ENCODE peak calls at places on chromosomes 13 and 19, in ten cellular contexts. One of them, this sample, is unnamed.

GRCh38 chr13:42753697-42754096 is 27.7 kb upstream of the FAM216B start:
- DNase-seq in AG10803: no peak
- DNase-seq in fibroblast of pulmonary artery: no peak
- DNase-seq in hepatocyte: no peak
- DNase-seq in HFFc6: no peak
- DNase-seq in breast epithelium: no peak
- DNase-seq in left ventricle myocardium inferior: no peak
- DNase-seq in pancreas: no peak
- DNase-seq in fibroblast of the aortic adventitia: no peak
- DNase-seq in progenitor cell of endocrine pancreas: no peak
- DNase-seq in this sample: no peak

GRCh38 chr19:35845215-35846037 is 6.9 kb downstream of the NPHS1 start:
- DNase-seq in AG10803: no peak
- DNase-seq in fibroblast of pulmonary artery: no peak
- DNase-seq in hepatocyte: peak
- DNase-seq in HFFc6: no peak
- DNase-seq in breast epithelium: no peak
- DNase-seq in left ventricle myocardium inferior: no peak
- DNase-seq in pancreas: peak
- DNase-seq in fibroblast of the aortic adventitia: no peak
- DNase-seq in progenitor cell of endocrine pancreas: no peak
- DNase-seq in this sample: no peak

GRCh38 chr19:46975918-46976782 is 43.5 kb upstream of the NPAS1 start:
- DNase-seq in AG10803: peak
- DNase-seq in fibroblast of pulmonary artery: peak
- DNase-seq in hepatocyte: peak
- DNase-seq in HFFc6: peak
- DNase-seq in breast epithelium: peak
- DNase-seq in left ventricle myocardium inferior: peak
- DNase-seq in pancreas: peak
- DNase-seq in fibroblast of the aortic adventitia: peak
- DNase-seq in progenitor cell of endocrine pancreas: peak
- DNase-seq in this sample: peak

GRCh38 chr13:28283600-28283999 is 145.3 kb downstream of the PAN3 start:
- DNase-seq in AG10803: no peak
- DNase-seq in fibroblast of pulmonary artery: no peak
- DNase-seq in hepatocyte: no peak
- DNase-seq in HFFc6: no peak
- DNase-seq in breast epithelium: no peak
- DNase-seq in left ventricle myocardium inferior: no peak
- DNase-seq in pancreas: no peak
- DNase-seq in fibroblast of the aortic adventitia: no peak
- DNase-seq in progenitor cell of endocrine pancreas: no peak
- DNase-seq in this sample: no peak

GRCh38 chr13:113491418-113491883 is 940 bp upstream of the DCUN1D2 start:
- DNase-seq in AG10803: peak
- DNase-seq in fibroblast of pulmonary artery: no peak
- DNase-seq in hepatocyte: peak
- DNase-seq in HFFc6: peak
- DNase-seq in breast epithelium: no peak
- DNase-seq in left ventricle myocardium inferior: peak
- DNase-seq in pancreas: no peak
- DNase-seq in fibroblast of the aortic adventitia: peak
- DNase-seq in progenitor cell of endocrine pancreas: peak
- DNase-seq in this sample: peak

GRCh38 chr13:112842343-112842856 is 126.6 kb upstream of the MCF2L start:
- DNase-seq in AG10803: no peak
- DNase-seq in fibroblast of pulmonary artery: peak
- DNase-seq in hepatocyte: no peak
- DNase-seq in HFFc6: no peak
- DNase-seq in breast epithelium: no peak
- DNase-seq in left ventricle myocardium inferior: peak
- DNase-seq in pancreas: no peak
- DNase-seq in fibroblast of the aortic adventitia: peak
- DNase-seq in progenitor cell of endocrine pancreas: no peak
- DNase-seq in this sample: peak

GRCh38 chr13:64164435-64164834 is 2748.8 kb upstream of the PCDH20 start:
- DNase-seq in AG10803: no peak
- DNase-seq in fibroblast of pulmonary artery: no peak
- DNase-seq in hepatocyte: no peak
- DNase-seq in HFFc6: no peak
- DNase-seq in breast epithelium: no peak
- DNase-seq in left ventricle myocardium inferior: no peak
- DNase-seq in pancreas: peak
- DNase-seq in fibroblast of the aortic adventitia: no peak
- DNase-seq in progenitor cell of endocrine pancreas: no peak
- DNase-seq in this sample: no peak

GRCh38 chr19:42200116-42200740 is 17.2 kb downstream of the DEDD2 start:
- DNase-seq in AG10803: no peak
- DNase-seq in fibroblast of pulmonary artery: no peak
- DNase-seq in hepatocyte: no peak
- DNase-seq in HFFc6: no peak
- DNase-seq in breast epithelium: no peak
- DNase-seq in left ventricle myocardium inferior: no peak
- DNase-seq in pancreas: no peak
- DNase-seq in fibroblast of the aortic adventitia: no peak
- DNase-seq in progenitor cell of endocrine pancreas: no peak
- DNase-seq in this sample: no peak

GRCh38 chr13:101514100-101514499 is 61.6 kb downstream of the ITGBL1 start:
- DNase-seq in AG10803: no peak
- DNase-seq in fibroblast of pulmonary artery: no peak
- DNase-seq in hepatocyte: no peak
- DNase-seq in HFFc6: no peak
- DNase-seq in breast epithelium: no peak
- DNase-seq in left ventricle myocardium inferior: no peak
- DNase-seq in pancreas: no peak
- DNase-seq in fibroblast of the aortic adventitia: no peak
- DNase-seq in progenitor cell of endocrine pancreas: no peak
- DNase-seq in this sample: no peak

GRCh38 chr13:101514695-101515275 is 62.3 kb downstream of the ITGBL1 start:
- DNase-seq in AG10803: peak
- DNase-seq in fibroblast of pulmonary artery: peak
- DNase-seq in hepatocyte: peak
- DNase-seq in HFFc6: peak
- DNase-seq in breast epithelium: no peak
- DNase-seq in left ventricle myocardium inferior: no peak
- DNase-seq in pancreas: no peak
- DNase-seq in fibroblast of the aortic adventitia: peak
- DNase-seq in progenitor cell of endocrine pancreas: no peak
- DNase-seq in this sample: no peak

GRCh38 chr13:101512650-101513049 is 60.2 kb downstream of the ITGBL1 start:
- DNase-seq in AG10803: peak
- DNase-seq in fibroblast of pulmonary artery: peak
- DNase-seq in hepatocyte: no peak
- DNase-seq in HFFc6: no peak
- DNase-seq in breast epithelium: peak
- DNase-seq in left ventricle myocardium inferior: no peak
- DNase-seq in pancreas: no peak
- DNase-seq in fibroblast of the aortic adventitia: peak
- DNase-seq in progenitor cell of endocrine pancreas: no peak
- DNase-seq in this sample: no peak

GRCh38 chr13:101511766-101512165 is 59.3 kb downstream of the ITGBL1 start:
- DNase-seq in AG10803: peak
- DNase-seq in fibroblast of pulmonary artery: peak
- DNase-seq in hepatocyte: no peak
- DNase-seq in HFFc6: no peak
- DNase-seq in breast epithelium: no peak
- DNase-seq in left ventricle myocardium inferior: no peak
- DNase-seq in pancreas: no peak
- DNase-seq in fibroblast of the aortic adventitia: peak
- DNase-seq in progenitor cell of endocrine pancreas: no peak
- DNase-seq in this sample: no peak

GRCh38 chr13:101511161-101511560 is 58.7 kb downstream of the ITGBL1 start:
- DNase-seq in AG10803: no peak
- DNase-seq in fibroblast of pulmonary artery: no peak
- DNase-seq in hepatocyte: no peak
- DNase-seq in HFFc6: no peak
- DNase-seq in breast epithelium: no peak
- DNase-seq in left ventricle myocardium inferior: no peak
- DNase-seq in pancreas: no peak
- DNase-seq in fibroblast of the aortic adventitia: no peak
- DNase-seq in progenitor cell of endocrine pancreas: no peak
- DNase-seq in this sample: no peak
- TF ChIP-seq CTCF in AG10803: no peak
- TF ChIP-seq CTCF in fibroblast of pulmonary artery: no peak
- TF ChIP-seq CTCF in hepatocyte: no peak
- TF ChIP-seq CTCF in HFFc6: no peak
- TF ChIP-seq CTCF in breast epithelium: no peak
- TF ChIP-seq CTCF in left ventricle myocardium inferior: no peak
- TF ChIP-seq CTCF in pancreas: no peak
- TF ChIP-seq CTCF in fibroblast of the aortic adventitia: no peak
- TF ChIP-seq CTCF in progenitor cell of endocrine pancreas: no peak
- TF ChIP-seq CTCF in this sample: no peak

GRCh38 chr19:50664204-50664603 is 15.0 kb downstream of the C19orf81 start:
- DNase-seq in AG10803: no peak
- DNase-seq in fibroblast of pulmonary artery: no peak
- DNase-seq in hepatocyte: no peak
- DNase-seq in HFFc6: no peak
- DNase-seq in breast epithelium: no peak
- DNase-seq in left ventricle myocardium inferior: no peak
- DNase-seq in pancreas: no peak
- DNase-seq in fibroblast of the aortic adventitia: no peak
- DNase-seq in progenitor cell of endocrine pancreas: no peak
- DNase-seq in this sample: no peak

GRCh38 chr19:50661087-50661486 is 11.8 kb downstream of the C19orf81 start:
- DNase-seq in AG10803: no peak
- DNase-seq in fibroblast of pulmonary artery: no peak
- DNase-seq in hepatocyte: no peak
- DNase-seq in HFFc6: no peak
- DNase-seq in breast epithelium: no peak
- DNase-seq in left ventricle myocardium inferior: no peak
- DNase-seq in pancreas: no peak
- DNase-seq in fibroblast of the aortic adventitia: no peak
- DNase-seq in progenitor cell of endocrine pancreas: no peak
- DNase-seq in this sample: no peak

GRCh38 chr19:50662442-50663279 is 13.4 kb downstream of the C19orf81 start:
- DNase-seq in AG10803: no peak
- DNase-seq in fibroblast of pulmonary artery: no peak
- DNase-seq in hepatocyte: no peak
- DNase-seq in HFFc6: no peak
- DNase-seq in breast epithelium: no peak
- DNase-seq in left ventricle myocardium inferior: no peak
- DNase-seq in pancreas: peak
- DNase-seq in fibroblast of the aortic adventitia: no peak
- DNase-seq in progenitor cell of endocrine pancreas: no peak
- DNase-seq in this sample: no peak

GRCh38 chr19:50661675-50662441 is 12.6 kb downstream of the C19orf81 start:
- DNase-seq in AG10803: no peak
- DNase-seq in fibroblast of pulmonary artery: no peak
- DNase-seq in hepatocyte: no peak
- DNase-seq in HFFc6: no peak
- DNase-seq in breast epithelium: no peak
- DNase-seq in left ventricle myocardium inferior: no peak
- DNase-seq in pancreas: peak
- DNase-seq in fibroblast of the aortic adventitia: no peak
- DNase-seq in progenitor cell of endocrine pancreas: no peak
- DNase-seq in this sample: no peak

DNA sequence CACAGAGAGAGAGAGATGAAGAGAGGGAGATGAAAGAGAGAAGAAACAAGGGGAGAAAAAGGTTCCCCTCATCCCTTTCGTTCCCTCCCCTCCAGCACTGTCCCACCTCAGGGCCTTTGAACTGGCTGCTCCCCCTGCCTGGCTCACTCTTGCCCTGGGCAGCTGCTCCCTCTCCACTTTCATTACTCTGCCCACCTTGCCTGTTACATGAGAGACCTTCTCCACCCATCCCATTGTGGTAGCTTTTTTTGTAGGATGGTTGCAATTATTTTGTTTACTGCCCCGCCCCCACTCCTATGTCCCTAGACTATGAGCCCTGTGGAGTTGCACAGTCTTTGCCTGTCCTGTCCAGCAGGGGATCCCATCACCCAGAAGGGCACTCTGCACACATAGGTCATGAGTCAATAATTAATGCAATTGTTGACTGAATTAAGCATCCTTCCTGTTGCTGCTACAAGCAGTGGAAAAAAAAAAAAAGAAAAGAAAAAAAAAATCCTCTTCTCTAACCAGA is 14.1 kb downstream of the C19orf81 start:
- DNase-seq in AG10803: no peak
- DNase-seq in fibroblast of pulmonary artery: no peak
- DNase-seq in hepatocyte: no peak
- DNase-seq in HFFc6: no peak
- DNase-seq in breast epithelium: no peak
- DNase-seq in left ventricle myocardium inferior: no peak
- DNase-seq in pancreas: no peak
- DNase-seq in fibroblast of the aortic adventitia: no peak
- DNase-seq in progenitor cell of endocrine pancreas: no peak
- DNase-seq in this sample: no peak
- TF ChIP-seq CTCF in AG10803: peak
- TF ChIP-seq CTCF in fibroblast of pulmonary artery: peak
- TF ChIP-seq CTCF in hepatocyte: peak
- TF ChIP-seq CTCF in HFFc6: peak
- TF ChIP-seq CTCF in breast epithelium: no peak
- TF ChIP-seq CTCF in left ventricle myocardium inferior: no peak
- TF ChIP-seq CTCF in pancreas: no peak
- TF ChIP-seq CTCF in fibroblast of the aortic adventitia: peak
- TF ChIP-seq CTCF in progenitor cell of endocrine pancreas: peak
- TF ChIP-seq CTCF in this sample: no peak

GRCh38 chr13:62387642-62388041 is 972.0 kb upstream of the PCDH20 start:
- DNase-seq in AG10803: no peak
- DNase-seq in fibroblast of pulmonary artery: peak
- DNase-seq in hepatocyte: peak
- DNase-seq in HFFc6: no peak
- DNase-seq in breast epithelium: no peak
- DNase-seq in left ventricle myocardium inferior: no peak
- DNase-seq in pancreas: no peak
- DNase-seq in fibroblast of the aortic adventitia: no peak
- DNase-seq in progenitor cell of endocrine pancreas: no peak
- DNase-seq in this sample: no peak
- TF ChIP-seq CTCF in AG10803: no peak
- TF ChIP-seq CTCF in fibroblast of pulmonary artery: no peak
- TF ChIP-seq CTCF in hepatocyte: peak
- TF ChIP-seq CTCF in HFFc6: no peak
- TF ChIP-seq CTCF in breast epithelium: no peak
- TF ChIP-seq CTCF in left ventricle myocardium inferior: no peak
- TF ChIP-seq CTCF in pancreas: no peak
- TF ChIP-seq CTCF in fibroblast of the aortic adventitia: no peak
- TF ChIP-seq CTCF in progenitor cell of endocrine pancreas: peak
- TF ChIP-seq CTCF in this sample: no peak

DNA sequence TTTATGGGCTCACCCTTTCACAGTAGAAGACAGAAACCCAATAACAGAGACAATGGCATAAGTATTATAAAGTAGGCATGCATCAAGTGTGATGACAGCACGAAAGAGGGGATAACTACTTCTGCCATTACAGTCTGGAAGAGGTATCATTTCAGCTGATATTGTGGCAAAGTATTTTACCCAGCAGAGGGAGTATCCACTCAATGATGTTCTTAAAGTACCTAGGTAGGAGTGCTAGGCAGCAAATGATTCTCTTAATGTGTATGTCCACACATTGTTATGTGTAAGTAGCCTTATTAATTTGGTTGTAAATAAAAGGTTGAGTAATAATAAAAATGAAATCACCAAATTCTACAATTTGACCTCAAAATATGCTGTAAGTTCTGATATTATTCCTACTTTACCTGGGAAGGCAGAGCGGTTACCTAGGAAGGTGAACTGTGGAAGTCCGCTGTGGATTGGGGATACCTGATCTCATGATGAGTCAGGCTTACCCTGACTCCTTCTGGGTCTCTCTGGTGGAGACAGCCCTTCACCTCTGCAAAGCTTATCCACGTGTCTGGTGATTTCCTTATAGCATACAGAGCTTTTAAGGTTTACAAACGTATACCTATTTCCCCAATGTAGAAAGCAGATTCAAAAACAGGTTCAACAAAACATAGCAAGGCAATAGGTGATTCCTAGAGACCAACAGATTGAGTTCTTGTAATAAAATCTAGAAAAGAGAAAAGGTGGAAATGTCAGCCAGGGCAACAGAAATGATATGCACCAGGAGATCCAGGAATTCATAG is 4.0 kb upstream of the UBAC2 start:
- DNase-seq in AG10803: no peak
- DNase-seq in fibroblast of pulmonary artery: peak
- DNase-seq in hepatocyte: no peak
- DNase-seq in HFFc6: no peak
- DNase-seq in breast epithelium: no peak
- DNase-seq in left ventricle myocardium inferior: no peak
- DNase-seq in pancreas: no peak
- DNase-seq in fibroblast of the aortic adventitia: no peak
- DNase-seq in progenitor cell of endocrine pancreas: no peak
- DNase-seq in this sample: no peak
- TF ChIP-seq CTCF in AG10803: peak
- TF ChIP-seq CTCF in fibroblast of pulmonary artery: no peak
- TF ChIP-seq CTCF in hepatocyte: no peak
- TF ChIP-seq CTCF in HFFc6: peak
- TF ChIP-seq CTCF in breast epithelium: no peak
- TF ChIP-seq CTCF in left ventricle myocardium inferior: no peak
- TF ChIP-seq CTCF in pancreas: no peak
- TF ChIP-seq CTCF in fibroblast of the aortic adventitia: no peak
- TF ChIP-seq CTCF in progenitor cell of endocrine pancreas: no peak
- TF ChIP-seq CTCF in this sample: peak